ENCODE peak calls at places on chromosomes 2 and 18, in seven cellular contexts. H is heart left ventricle; Z is stimulated activated naive B cell treated with anti-CD40 and anti-IgM and Interleukin-4, amounts not matched to agents 10 μg/mL and 1 μg/mL and 100 μg/mL, for 72 hours; T is iPS DF 6.9; V is SK-N-DZ; C is EL; Q is iPS-NIHi11. S is an unnamed sample.
A peak's percentile ranks its signal among the peaks of the same experiment; 100 is the strongest.

GRCh38 chr18:58861353-58861752 is 3.3 kb upstream of the ZNF532 start:
- DNase-seq in H (no peak), Z (no peak), T (no peak), V (no peak), C (no peak), Q (no peak), S (peak; percentile 39)

GRCh38 chr2:61647044-61647443 is 108.9 kb upstream of the XPO1 start:
- DNase-seq in H (no peak), Z (no peak), T (no peak), V (no peak), C (no peak), Q (no peak), S (no peak)

GRCh38 chr18:72675394-72675793 is 131.3 kb upstream of the CBLN2 start:
- DNase-seq in H (no peak), Z (no peak), T (no peak), V (no peak), C (peak; percentile 0), Q (no peak), S (no peak)

GRCh38 chr2:209579236-209579749 is 155.4 kb downstream of the MAP2 start:
- DNase-seq in H (peak; percentile 30), Z (no peak), T (no peak), V (peak; percentile 89), C (peak; percentile 23), Q (no peak), S (no peak)

GRCh38 chr2:97656129-97656755 is 7.6 kb downstream of the ACTR1B start:
- DNase-seq in H (no peak), Z (no peak), T (no peak), V (no peak), C (no peak), Q (no peak), S (no peak)

GRCh38 chr2:109433926-109434325 is 179.8 kb downstream of the SEPTIN10 start:
- DNase-seq in H (no peak), Z (no peak), T (no peak), V (no peak), C (no peak), Q (no peak), S (no peak)

GRCh38 chr2:156589381-156590079 is 153.4 kb downstream of the GPD2 start:
- DNase-seq in H (no peak), Z (no peak), T (no peak), V (peak; percentile 19), C (peak; percentile 43), Q (peak; percentile 37), S (no peak)

GRCh38 chr2:171712051-171712450 is 24.8 kb downstream of the DYNC1I2 start:
- DNase-seq in H (no peak), Z (no peak), T (no peak), V (no peak), C (peak; percentile 89), Q (no peak), S (no peak)

GRCh38 chr2:206274434-206275273 is at the start of gene ZDBF2:
- DNase-seq in H (peak; percentile 39), Z (peak; percentile 53), T (no peak), V (peak; percentile 92), C (peak; percentile 49), Q (peak; percentile 90), S (peak; percentile 69)

GRCh38 chr18:75183973-75184372 is 25.0 kb downstream of the PTGR3 start:
- DNase-seq in H (no peak), Z (no peak), T (no peak), V (no peak), C (no peak), Q (peak; percentile 57), S (no peak)

S was measured in sigmoid colon.